ENCODE peak calls at places on chromosomes 11 and 22, in eight cellular contexts. Z, J, Q, P, Y, I, K and T are unnamed samples.

GRCh38 chr11:124481365-124482323 is 36.1 kb upstream of the OR8B8 start:
- DNase-seq in I (no peak), Y (peak; percentile 34), Q (peak; percentile 30), K (no peak), J (peak; percentile 39), P (no peak), Z (peak; percentile 8), T (peak; percentile 54)

GRCh38 chr11:122229078-122229477 is 113.1 kb upstream of the BLID start:
- DNase-seq in Q (peak; percentile 65), I (no peak), J (no peak), P (no peak), Y (peak; percentile 33), Z (no peak), K (no peak), T (no peak)

GRCh38 chr22:22167791-22168189 is 76.8 kb upstream of the VPREB1 start:
- DNase-seq in J (no peak), P (no peak), K (no peak), I (no peak), Q (no peak), Y (no peak), Z (no peak), T (no peak)

GRCh38 chr11:76524919-76525318 is 80.1 kb downstream of the EMSY start:
- DNase-seq in P (no peak), Q (peak; percentile 73), J (no peak), Z (no peak), I (no peak), K (no peak), Y (peak; percentile 36), T (peak; percentile 51)

GRCh38 chr22:45450931-45451651 is 37.6 kb downstream of the RIBC2 start:
- DNase-seq in Z (no peak), P (no peak), K (no peak), Y (peak; percentile 17), I (no peak), Q (peak; percentile 82), J (no peak), T (no peak)

GRCh38 chr22:34975721-34976120 is 90.2 kb upstream of the ISX start:
- DNase-seq in P (no peak), Q (no peak), K (no peak), Z (no peak), J (no peak), I (no peak), Y (no peak), T (no peak)

GRCh38 chr11:86484164-86484794 is 109.6 kb downstream of the CCDC81 start:
- DNase-seq in Q (peak; percentile 97), J (peak; percentile 87), I (no peak), Y (peak; percentile 100), Z (no peak), P (no peak), K (no peak), T (no peak)

GRCh38 chr11:73072935-73073481 is 69.1 kb downstream of the FCHSD2 start:
- DNase-seq in P (no peak), Y (peak; percentile 19), J (no peak), Q (peak; percentile 11), K (no peak), I (no peak), Z (peak; percentile 47), T (peak; percentile 12)

GRCh38 chr22:45579806-45580702 is 77.4 kb downstream of the FBLN1 start:
- DNase-seq in Q (no peak), P (no peak), I (no peak), K (no peak), J (no peak), Y (no peak), Z (no peak), T (no peak)

GRCh38 chr22:45483918-45484499 is 18.7 kb upstream of the FBLN1 start:
- DNase-seq in Q (no peak), P (no peak), I (peak; percentile 6), Z (no peak), K (no peak), Y (no peak), J (no peak), T (no peak)